ENCODE peak calls at places on chromosomes 16 and 17, in six cellular contexts. One of them, this sample, is unnamed. For H3K36me3, the result is how much of the 10 kb centered on the place peaks cover.

GRCh38 chr16:70018254-70018653 is 67.1 kb downstream of the CLEC18A start:
- DNase-seq in H7: peak
- DNase-seq in upper lobe of right lung: no peak
- DNase-seq in ovary: no peak
- DNase-seq in NT2/D1: peak
- DNase-seq in neural progenitor cell: peak
- DNase-seq in this sample: no peak

GRCh38 chr17:49447603-49448325 is 33.1 kb upstream of the PHB1 start:
- DNase-seq in H7: no peak
- DNase-seq in upper lobe of right lung: no peak
- DNase-seq in ovary: no peak
- DNase-seq in NT2/D1: no peak
- DNase-seq in neural progenitor cell: no peak
- DNase-seq in this sample: no peak

GRCh38 chr17:56798916-56799315 is 34.8 kb downstream of the C17orf67 start:
- DNase-seq in H7: peak
- DNase-seq in upper lobe of right lung: no peak
- DNase-seq in ovary: no peak
- DNase-seq in NT2/D1: no peak
- DNase-seq in neural progenitor cell: peak
- DNase-seq in this sample: no peak

GRCh38 chr16:85612801-85613608 is at the start of gene GSE1:
- DNase-seq in H7: peak
- DNase-seq in upper lobe of right lung: peak
- DNase-seq in ovary: peak
- DNase-seq in NT2/D1: peak
- DNase-seq in neural progenitor cell: peak
- DNase-seq in this sample: peak

GRCh38 chr17:15409721-15410247 is 57.6 kb downstream of the CDRT4 start:
- DNase-seq in H7: no peak
- DNase-seq in upper lobe of right lung: no peak
- DNase-seq in ovary: peak
- DNase-seq in NT2/D1: no peak
- DNase-seq in neural progenitor cell: no peak
- DNase-seq in this sample: peak

GRCh38 chr17:2436516-2436915 is 35.7 kb upstream of the MNT start:
- DNase-seq in H7: no peak
- DNase-seq in upper lobe of right lung: no peak
- DNase-seq in ovary: no peak
- DNase-seq in NT2/D1: no peak
- DNase-seq in neural progenitor cell: no peak
- DNase-seq in this sample: no peak

GRCh38 chr17:72184805-72185204 is 64.0 kb downstream of the SOX9 start:
- DNase-seq in H7: no peak
- DNase-seq in upper lobe of right lung: no peak
- DNase-seq in ovary: no peak
- DNase-seq in NT2/D1: no peak
- DNase-seq in neural progenitor cell: no peak
- DNase-seq in this sample: no peak

GRCh38 chr17:81954131-81955057 is 6.6 kb downstream of the NOTUM start:
- DNase-seq in H7: no peak
- DNase-seq in upper lobe of right lung: no peak
- DNase-seq in ovary: no peak
- DNase-seq in NT2/D1: no peak
- DNase-seq in neural progenitor cell: no peak
- DNase-seq in this sample: no peak

GRCh38 chr17:72254808-72255449 is 134.1 kb downstream of the SOX9 start:
- DNase-seq in H7: no peak
- DNase-seq in upper lobe of right lung: no peak
- DNase-seq in ovary: no peak
- DNase-seq in NT2/D1: no peak
- DNase-seq in neural progenitor cell: no peak
- DNase-seq in this sample: no peak

GRCh38 chr17:31195305-31195704 is 100.5 kb downstream of the NF1 start:
- DNase-seq in H7: no peak
- DNase-seq in upper lobe of right lung: no peak
- DNase-seq in ovary: no peak
- DNase-seq in NT2/D1: no peak
- DNase-seq in neural progenitor cell: no peak
- DNase-seq in this sample: no peak

GRCh38 chr17:38528101-38528500 is 77.7 kb downstream of the SRCIN1 start:
- DNase-seq in H7: no peak
- DNase-seq in upper lobe of right lung: no peak
- DNase-seq in ovary: no peak
- DNase-seq in NT2/D1: no peak
- DNase-seq in neural progenitor cell: peak
- DNase-seq in this sample: no peak

GRCh38 chr16:68414581-68414980 is 33.7 kb downstream of the SMPD3 start:
- DNase-seq in H7: no peak
- DNase-seq in upper lobe of right lung: no peak
- DNase-seq in ovary: no peak
- DNase-seq in NT2/D1: no peak
- DNase-seq in neural progenitor cell: no peak
- DNase-seq in this sample: no peak

GRCh38 chr17:83037084-83037950 is 42.1 kb upstream of the METRNL start:
- DNase-seq in H7: peak
- DNase-seq in upper lobe of right lung: peak
- DNase-seq in ovary: no peak
- DNase-seq in NT2/D1: no peak
- DNase-seq in neural progenitor cell: peak
- DNase-seq in this sample: no peak

GRCh38 chr16:9969580-9969979 is 212.6 kb downstream of the GRIN2A start:
- DNase-seq in H7: no peak
- DNase-seq in upper lobe of right lung: no peak
- DNase-seq in ovary: no peak
- DNase-seq in NT2/D1: no peak
- DNase-seq in neural progenitor cell: no peak
- DNase-seq in this sample: no peak

GRCh38 chr16:67277294-67277998 is 1.9 kb upstream of the PLEKHG4 start:
- DNase-seq in H7: no peak
- DNase-seq in upper lobe of right lung: no peak
- DNase-seq in ovary: no peak
- DNase-seq in NT2/D1: no peak
- DNase-seq in neural progenitor cell: no peak
- DNase-seq in this sample: peak

GRCh38 chr16:79658301-79659001 is 57.9 kb upstream of the MAF start:
- DNase-seq in H7: no peak
- DNase-seq in upper lobe of right lung: no peak
- DNase-seq in ovary: no peak
- DNase-seq in NT2/D1: no peak
- DNase-seq in neural progenitor cell: peak
- DNase-seq in this sample: peak

GRCh38 chr17:15444805-15445204 is 22.6 kb downstream of the CDRT4 start:
- DNase-seq in H7: no peak
- DNase-seq in upper lobe of right lung: no peak
- DNase-seq in ovary: no peak
- DNase-seq in NT2/D1: peak
- DNase-seq in neural progenitor cell: no peak
- DNase-seq in this sample: no peak

GRCh38 chr17:8791910-8792270 is 7.3 kb downstream of the MFSD6L start:
- DNase-seq in H7: no peak
- DNase-seq in upper lobe of right lung: no peak
- DNase-seq in ovary: no peak
- DNase-seq in NT2/D1: no peak
- DNase-seq in neural progenitor cell: no peak
- DNase-seq in this sample: peak

GRCh38 chr16:66698046-66698445 is 1.5 kb upstream of the CMTM4 start:
- DNase-seq in H7: no peak
- DNase-seq in upper lobe of right lung: no peak
- DNase-seq in ovary: no peak
- DNase-seq in NT2/D1: no peak
- DNase-seq in neural progenitor cell: no peak
- DNase-seq in this sample: no peak

GRCh38 chr16:11612110-11612981 is 25.6 kb upstream of the LITAF start:
- DNase-seq in H7: peak
- DNase-seq in upper lobe of right lung: peak
- DNase-seq in ovary: no peak
- DNase-seq in NT2/D1: no peak
- DNase-seq in neural progenitor cell: no peak
- DNase-seq in this sample: peak

GRCh38 chr17:15655162-15655561 is 28.9 kb downstream of the TRIM16 start:
- DNase-seq in H7: no peak
- DNase-seq in upper lobe of right lung: no peak
- DNase-seq in ovary: no peak
- DNase-seq in NT2/D1: no peak
- DNase-seq in neural progenitor cell: no peak
- DNase-seq in this sample: no peak

GRCh38 chr17:44439168-44439567 is 49.7 kb upstream of the ITGA2B start:
- DNase-seq in H7: no peak
- DNase-seq in upper lobe of right lung: no peak
- DNase-seq in ovary: no peak
- DNase-seq in NT2/D1: no peak
- DNase-seq in neural progenitor cell: no peak
- DNase-seq in this sample: no peak

GRCh38 chr16:67910162-67910561 is 17.1 kb downstream of the PSKH1 start:
- DNase-seq in H7: no peak
- DNase-seq in upper lobe of right lung: no peak
- DNase-seq in ovary: no peak
- DNase-seq in NT2/D1: no peak
- DNase-seq in neural progenitor cell: no peak
- DNase-seq in this sample: no peak

GRCh38 chr16:14364386-14365199 is 265.5 kb downstream of the PARN start:
- DNase-seq in H7: peak
- DNase-seq in upper lobe of right lung: peak
- DNase-seq in ovary: no peak
- DNase-seq in NT2/D1: no peak
- DNase-seq in neural progenitor cell: peak
- DNase-seq in this sample: peak

GRCh38 chr16:4511441-4512082 is 27.0 kb downstream of the CDIP1 start:
- DNase-seq in H7: peak
- DNase-seq in upper lobe of right lung: no peak
- DNase-seq in ovary: no peak
- DNase-seq in NT2/D1: peak
- DNase-seq in neural progenitor cell: peak
- DNase-seq in this sample: no peak

GRCh38 chr16:75087040-75087979 is 29.3 kb downstream of the LDHD start:
- DNase-seq in H7: no peak
- DNase-seq in upper lobe of right lung: no peak
- DNase-seq in ovary: peak
- DNase-seq in NT2/D1: no peak
- DNase-seq in neural progenitor cell: no peak
- DNase-seq in this sample: no peak

GRCh38 chr16:2086136-2086742 is 38.5 kb downstream of the TSC2 start:
- DNase-seq in H7: no peak
- DNase-seq in upper lobe of right lung: no peak
- DNase-seq in ovary: no peak
- DNase-seq in NT2/D1: no peak
- DNase-seq in neural progenitor cell: no peak
- DNase-seq in this sample: no peak
- H3K36me3 ChIP-seq in H7: under half
- H3K36me3 ChIP-seq in upper lobe of right lung: half or more
- H3K36me3 ChIP-seq in ovary: under half
- H3K36me3 ChIP-seq in NT2/D1: half or more
- H3K36me3 ChIP-seq in neural progenitor cell: under half
- H3K36me3 ChIP-seq in this sample: under half

DNA sequence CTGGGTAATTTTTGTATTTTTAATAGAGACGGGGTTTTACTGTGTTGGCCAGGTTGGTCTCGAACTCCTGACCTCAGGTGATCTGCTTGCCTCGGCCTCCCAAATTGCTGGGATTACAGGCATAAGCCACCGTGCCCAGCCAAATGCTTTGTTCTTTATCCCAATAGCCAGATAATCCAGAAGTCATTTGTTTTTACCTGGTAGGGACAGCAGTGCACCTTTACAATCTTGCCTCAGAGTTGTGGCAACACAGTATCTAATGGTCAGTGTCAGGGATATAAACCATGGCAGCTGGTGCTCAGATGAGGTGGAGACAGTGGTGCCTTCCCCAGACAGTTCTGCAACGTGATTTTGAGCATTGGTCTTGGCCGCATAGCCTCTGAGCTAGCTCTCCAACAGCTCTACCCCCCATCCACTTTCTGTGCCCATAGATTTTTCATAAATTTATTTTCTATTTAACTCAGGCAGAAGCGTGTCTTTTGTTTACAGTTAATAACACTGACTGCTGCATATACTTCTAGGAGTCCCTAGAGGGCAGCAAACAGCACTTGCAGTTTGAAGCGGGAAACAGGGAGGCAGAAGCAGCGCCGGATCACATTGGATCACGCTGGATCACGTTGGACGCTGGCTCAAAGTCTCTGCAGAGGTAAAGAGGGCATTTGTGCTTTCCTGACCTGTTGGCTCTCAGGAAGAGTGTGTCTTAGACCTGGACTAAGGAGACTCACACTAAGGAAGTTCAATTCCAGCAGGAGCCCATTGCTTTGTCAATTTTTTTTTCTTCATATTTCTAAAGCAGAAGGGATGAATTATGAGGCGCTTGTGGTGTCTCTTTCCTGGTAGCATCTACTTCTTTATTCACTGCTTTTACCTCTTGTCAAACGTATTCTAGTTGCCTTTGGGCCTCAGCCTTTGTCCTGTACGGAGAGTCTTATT is 5.1 kb upstream of the GGT6 start:
- DNase-seq in H7: peak
- DNase-seq in upper lobe of right lung: peak
- DNase-seq in ovary: peak
- DNase-seq in NT2/D1: peak
- DNase-seq in neural progenitor cell: peak
- DNase-seq in this sample: no peak
- H3K4me3 ChIP-seq in H7: no peak
- H3K4me3 ChIP-seq in upper lobe of right lung: no peak
- H3K4me3 ChIP-seq in ovary: no peak
- H3K4me3 ChIP-seq in NT2/D1: no peak
- H3K4me3 ChIP-seq in neural progenitor cell: no peak
- H3K4me3 ChIP-seq in this sample: no peak

GRCh38 chr16:89881368-89881730 is 8.0 kb downstream of the TCF25 start:
- DNase-seq in H7: no peak
- DNase-seq in upper lobe of right lung: no peak
- DNase-seq in ovary: no peak
- DNase-seq in NT2/D1: no peak
- DNase-seq in neural progenitor cell: no peak
- DNase-seq in this sample: no peak
- H3K36me3 ChIP-seq in H7: under half
- H3K36me3 ChIP-seq in upper lobe of right lung: half or more
- H3K36me3 ChIP-seq in ovary: under half
- H3K36me3 ChIP-seq in NT2/D1: half or more
- H3K36me3 ChIP-seq in neural progenitor cell: under half
- H3K36me3 ChIP-seq in this sample: under half

DNA sequence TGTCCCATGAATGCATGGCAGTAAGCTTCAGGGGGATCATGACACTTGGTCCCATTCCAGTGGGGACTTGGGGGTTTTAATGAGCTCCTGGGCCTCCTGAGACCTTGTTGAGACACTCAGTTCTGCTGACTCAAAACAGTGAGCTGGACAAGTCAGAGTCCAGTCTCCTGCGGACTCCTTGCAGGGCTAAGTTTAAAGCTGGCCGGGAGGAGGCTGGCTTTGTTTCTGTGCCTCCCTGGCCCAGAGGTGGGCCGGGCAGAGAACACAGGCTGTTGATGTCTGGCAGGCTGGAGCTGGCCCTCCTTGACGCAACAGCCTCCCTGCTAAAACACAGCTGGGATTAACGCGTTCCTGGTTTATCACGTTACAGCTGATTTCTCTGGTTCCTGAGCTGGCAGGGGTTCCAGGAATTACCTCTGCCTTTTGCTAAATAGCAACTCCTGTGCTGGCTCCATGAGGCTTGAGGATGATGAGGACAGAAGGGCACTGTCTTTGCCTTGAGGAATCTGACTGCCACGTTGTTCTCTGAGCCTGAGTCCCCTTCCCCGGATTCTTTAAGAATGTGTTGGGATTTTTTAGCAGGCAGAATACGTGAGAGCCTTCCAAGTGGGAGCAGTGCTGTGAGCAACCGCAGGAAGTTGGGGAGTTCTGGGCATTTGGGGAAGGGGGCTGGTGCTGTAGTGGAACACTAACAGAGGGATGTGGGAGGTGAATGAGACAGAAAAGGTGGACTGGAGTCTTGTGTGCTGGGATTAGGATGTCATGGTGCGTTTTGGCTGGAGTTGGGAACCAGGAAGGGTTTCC is 2.0 kb downstream of the GPT2 start:
- DNase-seq in H7: no peak
- DNase-seq in upper lobe of right lung: peak
- DNase-seq in ovary: no peak
- DNase-seq in NT2/D1: no peak
- DNase-seq in neural progenitor cell: peak
- DNase-seq in this sample: no peak
- H3K4me3 ChIP-seq in H7: peak
- H3K4me3 ChIP-seq in upper lobe of right lung: no peak
- H3K4me3 ChIP-seq in ovary: no peak
- H3K4me3 ChIP-seq in NT2/D1: no peak
- H3K4me3 ChIP-seq in neural progenitor cell: peak
- H3K4me3 ChIP-seq in this sample: no peak

This sample was measured in kidney epithelial cell.